ENCODE peak calls at places on chromosome 6, in six cellular contexts. L is keratinocyte, K is A673, O is IMR-90, Y is uterus, H is hepatocyte. X is an unnamed sample.

GRCh38 chr6:98215531-98215930 is 618.8 kb upstream of the POU3F2 start:
- DNase-seq in L (no peak), K (no peak), O (no peak), Y (no peak), H (no peak), X (no peak)

GRCh38 chr6:66198062-66198624 is 491.1 kb upstream of the EYS start:
- DNase-seq in L (no peak), K (no peak), O (no peak), Y (no peak), H (no peak), X (no peak)

GRCh38 chr6:143964667-143965066 is 43.4 kb downstream of the PLAGL1 start:
- DNase-seq in L (no peak), K (no peak), O (peak; percentile 8), Y (no peak), H (peak; percentile 57), X (no peak)

GRCh38 chr6:44457606-44458005 is 70.1 kb downstream of the CDC5L start:
- DNase-seq in L (no peak), K (no peak), O (no peak), Y (no peak), H (no peak), X (no peak)

GRCh38 chr6:34248198-34248726 is 544 bp downstream of the SMIM29 start:
- DNase-seq in L (no peak), K (no peak), O (peak; percentile 18), Y (peak; percentile 72), H (peak; percentile 68), X (peak; percentile 70)

GRCh38 chr6:155224618-155225017 is 39.2 kb upstream of the CLDN20 start:
- DNase-seq in L (no peak), K (no peak), O (no peak), Y (no peak), H (peak; percentile 16), X (no peak)

GRCh38 chr6:129686941-129687627 is 22.9 kb downstream of the ARHGAP18 start:
- DNase-seq in L (no peak), K (no peak), O (peak; percentile 52), Y (no peak), H (no peak), X (no peak)

GRCh38 chr6:169340395-169340794 is 86.7 kb upstream of the THBS2 start:
- DNase-seq in L (no peak), K (peak; percentile 35), O (no peak), Y (no peak), H (no peak), X (no peak)

GRCh38 chr6:17045581-17046322 is 56.1 kb upstream of the STMND1 start:
- DNase-seq in L (no peak), K (no peak), O (peak; percentile 69), Y (no peak), H (no peak), X (no peak)

GRCh38 chr6:15453622-15454021 is 207.8 kb downstream of the JARID2 start:
- DNase-seq in L (no peak), K (no peak), O (no peak), Y (no peak), H (no peak), X (peak; percentile 78)

GRCh38 chr6:48318670-48319069 is 207.7 kb upstream of the PTCHD4 start:
- DNase-seq in L (no peak), K (no peak), O (peak; percentile 78), Y (no peak), H (no peak), X (no peak)

GRCh38 chr6:122671246-122671645 is 61.0 kb downstream of the PKIB start:
- DNase-seq in L (no peak), K (no peak), O (no peak), Y (no peak), H (peak; percentile 58), X (no peak)

GRCh38 chr6:27871919-27872633 is 40.1 kb downstream of the OR2B2 start:
- DNase-seq in L (no peak), K (peak; percentile 97), O (peak; percentile 97), Y (peak; percentile 22), H (peak; percentile 88), X (no peak)

GRCh38 chr6:33167374-33168148 is 24.7 kb downstream of the COL11A2 start:
- DNase-seq in L (no peak), K (no peak), O (no peak), Y (no peak), H (no peak), X (no peak)

GRCh38 chr6:38212116-38212515 is 392.6 kb downstream of the ZFAND3 start:
- DNase-seq in L (no peak), K (no peak), O (no peak), Y (no peak), H (no peak), X (no peak)

GRCh38 chr6:11258260-11259237 is 26.1 kb upstream of the NEDD9 start:
- DNase-seq in L (no peak), K (no peak), O (no peak), Y (no peak), H (peak; percentile 48), X (no peak)

GRCh38 chr6:89217308-89217999 is at the start of gene GABRR1:
- DNase-seq in L (no peak), K (no peak), O (no peak), Y (no peak), H (no peak), X (no peak)

GRCh38 chr6:52574709-52575489 is 2.0 kb downstream of the TRAM2 start:
- DNase-seq in L (no peak), K (no peak), O (no peak), Y (peak; percentile 36), H (peak; percentile 74), X (peak; percentile 38)

GRCh38 chr6:116971959-116972358 is 94.9 kb downstream of the RFX6 start:
- DNase-seq in L (no peak), K (peak; percentile 65), O (peak; percentile 31), Y (no peak), H (peak; percentile 61), X (peak; percentile 12)

GRCh38 chr6:52209672-52210626 is 23.8 kb downstream of the IL17A start:
- DNase-seq in L (no peak), K (no peak), O (no peak), Y (no peak), H (no peak), X (no peak)

GRCh38 chr6:35128496-35128895 is 12.6 kb downstream of the TCP11 start:
- DNase-seq in L (no peak), K (no peak), O (peak; percentile 59), Y (no peak), H (no peak), X (no peak)

GRCh38 chr6:136007355-136007754 is 155.9 kb downstream of the PDE7B start:
- DNase-seq in L (no peak), K (no peak), O (no peak), Y (no peak), H (no peak), X (no peak)

GRCh38 chr6:53666271-53666626 is 693 bp upstream of the KLHL31 start:
- DNase-seq in L (no peak), K (no peak), O (no peak), Y (no peak), H (no peak), X (no peak)

GRCh38 chr6:128278876-128279275 is 241.5 kb downstream of the PTPRK start:
- DNase-seq in L (no peak), K (peak; percentile 3), O (peak; percentile 15), Y (no peak), H (no peak), X (no peak)

GRCh38 chr6:47571488-47571887 is 93.9 kb downstream of the CD2AP start:
- DNase-seq in L (no peak), K (no peak), O (no peak), Y (no peak), H (no peak), X (no peak)

GRCh38 chr6:161498359-161498758 is 224.5 kb upstream of the AGPAT4 start:
- DNase-seq in L (no peak), K (peak; percentile 17), O (peak; percentile 61), Y (no peak), H (peak; percentile 19), X (peak; percentile 53)

DNA sequence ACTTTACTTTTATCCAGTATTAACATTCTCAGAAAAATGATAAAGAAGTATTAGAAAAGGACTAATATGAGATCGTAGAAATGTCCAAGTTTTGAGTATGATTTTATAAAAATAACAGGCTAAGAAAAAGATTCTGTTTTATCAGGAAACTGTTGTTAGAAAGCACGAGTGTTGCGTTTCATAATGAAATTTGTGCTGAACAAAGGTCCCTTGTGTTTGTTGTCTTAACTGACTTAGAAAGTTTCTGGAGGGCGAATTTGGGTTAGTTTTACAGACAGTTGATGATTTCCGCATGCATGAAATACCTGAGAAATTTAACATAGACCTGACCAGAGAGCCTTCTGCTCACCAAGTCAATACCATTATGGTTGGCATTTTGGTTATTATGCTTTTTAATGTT is 136.0 kb downstream of the FNDC1 start:
- DNase-seq in L (no peak), K (no peak), O (no peak), Y (no peak), H (no peak), X (no peak)
- TF ChIP-seq CTCF in L (no peak), K (no peak), O (no peak), Y (no peak), H (no peak), X (no peak)

DNA sequence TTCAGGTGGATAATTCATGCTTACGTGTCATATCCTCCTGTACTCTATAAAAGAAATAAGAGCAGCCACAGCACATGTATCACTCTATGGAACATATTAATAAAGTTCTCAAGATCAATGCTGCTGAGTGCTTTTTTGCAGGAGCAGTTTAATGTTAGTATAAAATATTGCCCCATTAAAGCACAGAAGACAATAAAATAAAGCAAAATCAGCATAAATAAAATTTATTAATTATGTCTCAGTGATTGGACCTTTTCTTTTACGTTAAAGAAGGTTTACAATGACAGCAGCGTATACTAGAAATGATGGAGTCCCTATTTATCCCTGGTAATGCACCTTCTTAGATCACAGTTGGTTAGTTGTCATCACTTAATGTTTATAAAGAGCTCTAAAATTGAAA is 517.7 kb downstream of the EYS start:
- DNase-seq in L (no peak), K (no peak), O (no peak), Y (no peak), H (no peak), X (no peak)
- TF ChIP-seq CTCF in L (no peak), K (no peak), O (no peak), Y (no peak), H (no peak), X (no peak)

GRCh38 chr6:701696-702479 is 8.9 kb upstream of the EXOC2 start:
- DNase-seq in L (no peak), K (no peak), O (no peak), Y (no peak), H (no peak), X (no peak)
- TF ChIP-seq CTCF in L (no peak), K (no peak), O (no peak), Y (no peak), H (no peak), X (no peak)

DNA sequence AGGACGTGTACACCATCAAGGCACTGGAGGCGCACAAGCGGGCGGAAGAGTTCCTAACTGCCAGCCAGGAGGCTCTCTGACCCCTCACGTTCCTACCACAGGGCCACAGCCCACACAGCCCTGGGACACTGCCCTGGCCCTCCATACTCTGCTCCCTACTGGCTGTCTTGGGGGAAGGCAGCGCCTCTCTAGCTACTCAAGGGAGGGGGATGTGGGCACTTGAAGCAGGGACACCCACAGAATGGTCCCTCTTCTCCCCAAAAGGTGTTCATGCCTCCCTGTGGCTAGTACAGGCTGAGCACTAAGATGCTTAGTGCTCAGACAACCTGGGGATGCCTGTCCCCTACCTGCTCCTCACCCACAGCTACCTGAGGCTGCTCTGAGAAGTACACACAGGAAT is 2.5 kb downstream of the MEA1 start:
- DNase-seq in L (no peak), K (no peak), O (no peak), Y (no peak), H (no peak), X (no peak)
- TF ChIP-seq CTCF in L (no peak), K (no peak), O (no peak), Y (no peak), H (no peak), X (no peak)

X was measured in gastrocnemius medialis.